ENCODE peak calls at places on chromosomes 13 and 19, in seven cellular contexts. G is left lung, B is body of pancreas, Q is PC-9, Y is cardiac muscle cell, K is HCT116, P is thoracic aorta. F is an unnamed sample. For H3K9me3, the result is how much of the 10 kb centered on the place peaks cover.

GRCh38 chr13:27005556-27005955 is 166.1 kb downstream of the USP12 start:
- DNase-seq in K (no peak), B (peak), P (no peak), Q (no peak), G (no peak), Y (no peak), F (no peak)

GRCh38 chr19:23917856-23918255 is 3.2 kb downstream of the ZNF726 start:
- DNase-seq in B (peak), K (no peak), P (no peak), Q (no peak), Y (no peak), G (peak), F (no peak)

GRCh38 chr13:106522898-106523525 is 12.4 kb downstream of the EFNB2 start:
- DNase-seq in Y (no peak), K (no peak), Q (no peak), B (no peak), P (no peak), G (no peak), F (no peak)

GRCh38 chr13:106967391-106967790 is 399.5 kb upstream of the ARGLU1 start:
- DNase-seq in B (no peak), Q (no peak), G (no peak), P (no peak), K (no peak), Y (no peak), F (no peak)

GRCh38 chr19:44846455-44847143 is 502 bp downstream of the NECTIN2 start:
- DNase-seq in K (no peak), B (no peak), P (no peak), Q (peak), G (peak), Y (peak), F (no peak)

GRCh38 chr13:27170221-27170520 is 1.4 kb downstream of the USP12 start:
- DNase-seq in P (no peak), Q (no peak), G (no peak), B (no peak), Y (no peak), K (no peak), F (no peak)

GRCh38 chr13:42380420-42381164 is 108.6 kb downstream of the AKAP11 start:
- DNase-seq in Y (no peak), G (no peak), P (no peak), K (no peak), Q (no peak), B (no peak), F (no peak)

GRCh38 chr19:10363789-10364281 is 16.5 kb downstream of the TYK2 start:
- DNase-seq in Y (no peak), B (no peak), G (no peak), Q (peak), P (no peak), K (no peak), F (no peak)

GRCh38 chr13:38661276-38661675 is 25.6 kb upstream of the FREM2 start:
- DNase-seq in Y (no peak), B (no peak), K (no peak), Q (no peak), P (no peak), G (no peak), F (no peak)

GRCh38 chr19:18202759-18203407 is 959 bp downstream of the RAB3A start:
- DNase-seq in K (no peak), B (peak), G (peak), P (no peak), Q (peak), Y (peak), F (no peak)

GRCh38 chr19:13511947-13512346 is 5.7 kb upstream of the CACNA1A start:
- DNase-seq in G (no peak), P (no peak), B (no peak), K (no peak), Y (no peak), Q (no peak), F (no peak)

GRCh38 chr19:2046046-2046907 is 4.8 kb downstream of the MKNK2 start:
- DNase-seq in K (no peak), G (no peak), B (no peak), Y (no peak), Q (no peak), P (no peak), F (no peak)

GRCh38 chr19:22144394-22144793 is 52.4 kb downstream of the ZNF676 start:
- DNase-seq in K (peak), Y (peak), P (no peak), G (no peak), Q (no peak), B (no peak), F (no peak)
- H3K9me3 ChIP-seq in K (under half), Y (under half), P (under half), G (half or more), Q (under half), B (under half), F (under half)

GRCh38 chr19:57002765-57003164 is 117.0 kb upstream of the USP29 start:
- DNase-seq in G (no peak), P (no peak), Q (no peak), B (no peak), Y (no peak), K (no peak), F (no peak)
- H3K9me3 ChIP-seq in G (half or more), P (under half), Q (under half), B (under half), Y (under half), K (under half), F (under half)

DNA sequence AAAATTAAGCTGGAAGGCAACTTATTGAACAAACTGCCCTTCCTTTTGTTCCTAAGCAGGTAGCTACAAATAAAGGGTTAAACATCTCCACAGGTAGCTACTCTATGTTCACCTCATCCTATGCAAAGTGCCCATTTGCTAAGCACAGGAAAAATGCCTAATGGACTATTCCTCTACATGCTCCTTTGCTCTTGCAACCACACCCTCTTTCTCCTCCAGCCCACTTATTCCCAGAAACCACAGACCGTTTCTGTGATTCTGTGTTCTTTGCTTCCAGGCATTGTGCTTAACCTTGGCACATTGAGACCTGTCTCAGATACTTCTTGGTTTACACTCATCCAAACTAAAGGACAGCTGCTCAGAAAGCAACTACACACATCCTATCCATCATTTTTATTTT is 785.1 kb upstream of the MIR17HG start:
- DNase-seq in Y (no peak), P (no peak), B (no peak), K (no peak), Q (no peak), G (no peak), F (no peak)
- H3K9me3 ChIP-seq in Y (under half), P (under half), B (under half), K (under half), Q (under half), G (under half), F (under half)

DNA sequence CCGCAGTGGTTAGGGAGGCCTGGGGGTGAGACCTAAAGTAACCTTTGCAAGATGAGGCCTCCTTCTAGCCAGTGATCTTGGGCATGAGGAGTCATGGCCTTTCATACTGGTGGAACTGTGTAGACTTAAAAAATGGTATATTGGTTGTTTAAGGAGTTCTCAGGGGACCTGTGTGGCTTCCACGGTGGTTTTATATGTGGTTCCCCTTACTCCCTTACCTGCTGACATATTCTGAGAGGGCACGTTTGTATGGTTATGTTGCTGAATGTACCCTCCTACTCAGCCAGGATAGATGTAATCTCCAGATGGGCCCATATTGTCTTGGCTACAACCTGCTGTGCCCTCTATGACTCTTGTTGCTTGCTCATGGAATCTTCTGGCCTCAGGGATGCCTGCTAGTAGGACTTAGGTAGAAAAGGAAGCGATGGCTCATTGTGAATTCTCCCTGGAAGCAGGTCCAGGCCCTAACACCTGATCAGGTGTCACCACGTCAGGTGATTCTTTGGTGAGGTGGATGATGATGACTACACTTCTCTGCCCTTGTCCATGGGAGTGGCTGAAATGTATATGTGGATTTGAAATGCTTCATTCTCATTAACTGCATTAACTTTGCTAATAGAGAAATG is 1.8 kb downstream of the ZNF460 start:
- DNase-seq in Y (no peak), Q (no peak), K (no peak), B (no peak), P (no peak), G (no peak), F (no peak)
- H3K9me3 ChIP-seq in Y (under half), Q (under half), K (under half), B (under half), P (under half), G (under half), F (under half)

GRCh38 chr19:19835560-19836038 is 14.0 kb upstream of the ZNF506 start:
- DNase-seq in B (no peak), Y (no peak), G (no peak), K (no peak), P (no peak), Q (no peak), F (no peak)
- H3K9me3 ChIP-seq in B (under half), Y (under half), G (half or more), K (under half), P (half or more), Q (half or more), F (under half)

GRCh38 chr19:36097036-36097435 is 13.9 kb upstream of the OVOL3 start:
- DNase-seq in Q (no peak), K (no peak), G (no peak), B (no peak), P (no peak), Y (no peak), F (no peak)
- H3K9me3 ChIP-seq in Q (under half), K (under half), G (under half), B (under half), P (under half), Y (under half), F (under half)

GRCh38 chr19:52474351-52475127 is 21.2 kb downstream of the ZNF578 start:
- DNase-seq in P (no peak), G (no peak), Y (no peak), Q (no peak), K (no peak), B (no peak), F (no peak)
- H3K9me3 ChIP-seq in P (half or more), G (half or more), Y (under half), Q (half or more), K (half or more), B (half or more), F (half or more)

GRCh38 chr19:57410748-57411671 is at the start of gene ZNF17:
- DNase-seq in G (peak), B (peak), Y (peak), Q (peak), P (peak), K (peak), F (peak)

GRCh38 chr19:57403737-57404537 is 7.0 kb upstream of the ZNF17 start:
- DNase-seq in P (no peak), Q (no peak), B (no peak), Y (no peak), K (no peak), G (no peak), F (no peak)

DNA sequence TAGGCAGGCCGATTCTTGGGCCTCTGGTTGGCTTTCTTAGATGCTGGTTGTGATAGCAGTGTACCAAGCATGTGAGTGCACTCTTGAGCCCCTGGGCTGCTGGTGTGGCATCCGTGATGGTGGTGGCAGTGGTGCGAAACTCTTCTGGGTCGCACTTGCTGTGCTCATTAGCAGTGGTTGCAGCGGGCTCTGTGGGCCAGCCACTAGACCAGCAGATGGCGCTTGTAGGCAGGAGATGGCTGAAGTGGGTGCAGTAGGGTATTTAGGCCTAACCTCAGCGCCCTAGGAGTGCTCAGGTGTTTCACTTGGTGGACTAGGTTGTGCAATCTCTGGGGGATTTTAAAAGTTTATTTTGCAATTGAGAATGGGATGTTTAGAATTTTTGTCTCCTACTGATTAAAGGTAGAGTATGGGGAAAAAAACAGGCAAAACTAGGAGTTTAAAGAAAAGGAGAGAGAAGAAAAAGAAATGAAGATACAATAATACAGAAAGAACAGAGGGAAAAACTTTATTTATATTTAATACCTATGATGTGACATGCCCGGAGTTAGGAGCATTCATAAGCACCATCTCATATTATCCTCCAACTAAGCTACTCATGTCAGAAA is 4.3 kb upstream of the ZNF17 start:
- DNase-seq in P (no peak), Q (peak), K (peak), B (peak), Y (peak), G (peak), F (peak)
- H3K9me3 ChIP-seq in P (under half), Q (under half), K (under half), B (under half), Y (under half), G (under half), F (under half)

DNA sequence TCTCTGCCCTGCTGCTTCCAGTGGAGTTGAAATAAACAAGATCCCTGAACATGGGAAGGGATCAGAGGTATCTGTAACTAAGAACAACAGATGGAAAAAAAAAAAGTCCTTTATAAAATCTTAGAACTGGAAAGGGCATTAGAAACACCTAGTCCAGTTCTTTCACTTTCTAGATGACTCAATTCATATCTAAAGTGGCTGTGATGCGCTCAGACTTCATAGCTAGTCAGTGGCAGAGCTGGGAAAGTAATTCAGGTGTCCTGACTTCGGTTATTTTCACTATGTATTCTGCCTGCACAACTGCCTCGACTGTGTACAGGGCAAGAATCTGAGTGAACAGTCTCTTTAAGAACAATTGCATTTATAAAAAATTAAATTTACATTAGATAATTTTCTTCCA is 151.8 kb upstream of the TMTC4 start:
- DNase-seq in B (no peak), K (no peak), G (no peak), Y (no peak), Q (no peak), P (no peak), F (no peak)
- H3K9me3 ChIP-seq in B (under half), K (under half), G (under half), Y (under half), Q (under half), P (under half), F (under half)

GRCh38 chr19:22260499-22260898 is 25.7 kb upstream of the ZNF729 start:
- DNase-seq in Y (no peak), K (no peak), Q (no peak), B (no peak), G (no peak), P (no peak), F (no peak)

GRCh38 chr19:22257916-22258315 is 28.3 kb upstream of the ZNF729 start:
- DNase-seq in Y (no peak), Q (no peak), G (no peak), P (no peak), K (no peak), B (no peak), F (no peak)

GRCh38 chr19:22257381-22257780 is 28.9 kb upstream of the ZNF729 start:
- DNase-seq in G (no peak), K (no peak), B (no peak), Q (no peak), Y (no peak), P (no peak), F (no peak)

GRCh38 chr19:22261596-22261995 is 24.6 kb upstream of the ZNF729 start:
- DNase-seq in Q (no peak), Y (no peak), G (no peak), P (no peak), B (no peak), K (no peak), F (no peak)

DNA sequence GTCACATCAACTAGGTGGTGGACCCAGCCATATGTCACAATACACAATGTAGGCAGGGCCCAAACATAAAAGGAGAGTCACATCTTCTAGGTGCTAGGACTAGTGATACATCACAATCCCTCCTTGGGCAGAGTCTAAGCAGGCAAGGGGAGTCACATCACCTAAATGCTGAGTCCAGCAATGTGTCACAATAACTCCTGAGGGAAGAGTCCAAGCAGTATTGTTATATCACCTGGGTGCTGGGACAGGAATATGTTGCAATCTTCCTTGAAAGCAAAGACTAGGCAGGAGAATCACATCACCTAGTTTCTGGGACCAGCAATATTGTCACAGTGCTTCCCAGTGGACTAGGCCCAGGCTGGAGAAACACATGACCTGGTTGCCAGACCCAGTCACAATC is 29.4 kb upstream of the ZNF729 start:
- DNase-seq in G (no peak), P (no peak), B (no peak), K (no peak), Y (no peak), Q (no peak), F (no peak)
- H3K9me3 ChIP-seq in G (half or more), P (under half), B (under half), K (under half), Y (under half), Q (under half), F (under half)